ENCODE peak calls at places on chromosomes 6 and 20, in seven cellular contexts. One of them, this sample, is unnamed.

GRCh38 chr6:110756817-110757216 is 58.5 kb downstream of the CDK19 start:
- DNase-seq in H9: no peak
- DNase-seq in neuronal stem cell: no peak
- DNase-seq in trophoblast cell: no peak
- DNase-seq in mesenchymal stem cell: no peak
- DNase-seq in IMR-90: no peak
- DNase-seq in H1: no peak
- DNase-seq in this sample: no peak

GRCh38 chr6:126672654-126673053 is 332.7 kb downstream of the CENPW start:
- DNase-seq in H9: no peak
- DNase-seq in mesenchymal stem cell: no peak
- DNase-seq in trophoblast cell: no peak
- DNase-seq in IMR-90: no peak
- DNase-seq in H1: no peak
- DNase-seq in neuronal stem cell: no peak
- DNase-seq in this sample: no peak

GRCh38 chr6:108658174-108658573 is 97.5 kb downstream of the FOXO3 start:
- DNase-seq in trophoblast cell: peak; percentile 54
- DNase-seq in neuronal stem cell: no peak
- DNase-seq in H1: no peak
- DNase-seq in IMR-90: no peak
- DNase-seq in H9: no peak
- DNase-seq in mesenchymal stem cell: no peak
- DNase-seq in this sample: no peak

GRCh38 chr6:135520781-135521180 is 23.2 kb upstream of the AHI1 start:
- DNase-seq in H9: no peak
- DNase-seq in trophoblast cell: no peak
- DNase-seq in neuronal stem cell: no peak
- DNase-seq in mesenchymal stem cell: peak; percentile 56
- DNase-seq in H1: no peak
- DNase-seq in IMR-90: peak; percentile 58
- DNase-seq in this sample: no peak

GRCh38 chr20:41391587-41392001 is 25.0 kb upstream of the EMILIN3 start:
- DNase-seq in IMR-90: no peak
- DNase-seq in trophoblast cell: peak; percentile 99
- DNase-seq in neuronal stem cell: no peak
- DNase-seq in H1: no peak
- DNase-seq in mesenchymal stem cell: no peak
- DNase-seq in H9: no peak
- DNase-seq in this sample: peak; percentile 90

GRCh38 chr20:6689339-6689973 is 78.0 kb upstream of the BMP2 start:
- DNase-seq in IMR-90: no peak
- DNase-seq in neuronal stem cell: no peak
- DNase-seq in H1: no peak
- DNase-seq in H9: no peak
- DNase-seq in trophoblast cell: no peak
- DNase-seq in mesenchymal stem cell: no peak
- DNase-seq in this sample: no peak

GRCh38 chr6:144710207-144710606 is 425.1 kb downstream of the UTRN start:
- DNase-seq in neuronal stem cell: no peak
- DNase-seq in trophoblast cell: peak; percentile 83
- DNase-seq in IMR-90: peak; percentile 90
- DNase-seq in H9: no peak
- DNase-seq in mesenchymal stem cell: peak; percentile 68
- DNase-seq in H1: no peak
- DNase-seq in this sample: peak; percentile 15

GRCh38 chr6:155314773-155315515 is 660 bp upstream of the TFB1M start:
- DNase-seq in H9: no peak
- DNase-seq in mesenchymal stem cell: peak; percentile 89
- DNase-seq in IMR-90: peak; percentile 79
- DNase-seq in H1: no peak
- DNase-seq in trophoblast cell: no peak
- DNase-seq in neuronal stem cell: no peak
- DNase-seq in this sample: no peak

GRCh38 chr6:65709099-65709830 is 2.2 kb upstream of the EYS start:
- DNase-seq in trophoblast cell: no peak
- DNase-seq in mesenchymal stem cell: no peak
- DNase-seq in H1: no peak
- DNase-seq in IMR-90: no peak
- DNase-seq in neuronal stem cell: no peak
- DNase-seq in H9: no peak
- DNase-seq in this sample: no peak

GRCh38 chr6:87697581-87698552 is 4.2 kb downstream of the AKIRIN2 start:
- DNase-seq in H1: no peak
- DNase-seq in IMR-90: peak; percentile 91
- DNase-seq in mesenchymal stem cell: peak; percentile 77
- DNase-seq in H9: no peak
- DNase-seq in trophoblast cell: no peak
- DNase-seq in neuronal stem cell: no peak
- DNase-seq in this sample: no peak

GRCh38 chr6:79225718-79226117 is 8.8 kb downstream of the HMGN3 start:
- DNase-seq in trophoblast cell: peak; percentile 98
- DNase-seq in neuronal stem cell: no peak
- DNase-seq in mesenchymal stem cell: peak; percentile 22
- DNase-seq in H1: no peak
- DNase-seq in H9: no peak
- DNase-seq in IMR-90: peak; percentile 2
- DNase-seq in this sample: no peak

GRCh38 chr6:81697564-81697963 is 54.9 kb downstream of the TENT5A start:
- DNase-seq in neuronal stem cell: no peak
- DNase-seq in H9: no peak
- DNase-seq in H1: no peak
- DNase-seq in trophoblast cell: no peak
- DNase-seq in mesenchymal stem cell: peak; percentile 40
- DNase-seq in IMR-90: peak; percentile 55
- DNase-seq in this sample: no peak

GRCh38 chr6:3230275-3231212 is 3.1 kb upstream of the TUBB2B start:
- DNase-seq in H9: peak; percentile 71
- DNase-seq in trophoblast cell: no peak
- DNase-seq in IMR-90: peak; percentile 34
- DNase-seq in H1: no peak
- DNase-seq in neuronal stem cell: peak; percentile 74
- DNase-seq in mesenchymal stem cell: peak; percentile 62
- DNase-seq in this sample: peak; percentile 84

GRCh38 chr6:41730531-41731436 is 4.6 kb downstream of the TFEB start:
- DNase-seq in neuronal stem cell: no peak
- DNase-seq in mesenchymal stem cell: peak; percentile 47
- DNase-seq in trophoblast cell: no peak
- DNase-seq in IMR-90: no peak
- DNase-seq in H9: no peak
- DNase-seq in H1: no peak
- DNase-seq in this sample: peak; percentile 19

GRCh38 chr20:17742426-17743130 is 42.8 kb downstream of the BANF2 start:
- DNase-seq in mesenchymal stem cell: no peak
- DNase-seq in H1: no peak
- DNase-seq in IMR-90: no peak
- DNase-seq in neuronal stem cell: no peak
- DNase-seq in trophoblast cell: peak; percentile 66
- DNase-seq in H9: no peak
- DNase-seq in this sample: no peak

GRCh38 chr6:170185175-170185970 is 105.5 kb downstream of the DLL1 start:
- DNase-seq in trophoblast cell: no peak
- DNase-seq in mesenchymal stem cell: no peak
- DNase-seq in IMR-90: no peak
- DNase-seq in H9: no peak
- DNase-seq in H1: no peak
- DNase-seq in neuronal stem cell: no peak
- DNase-seq in this sample: no peak

GRCh38 chr6:291697-292505 is at the start of gene DUSP22:
- DNase-seq in trophoblast cell: peak; percentile 97
- DNase-seq in mesenchymal stem cell: peak; percentile 84
- DNase-seq in IMR-90: peak; percentile 77
- DNase-seq in H1: no peak
- DNase-seq in H9: peak; percentile 82
- DNase-seq in neuronal stem cell: peak; percentile 81
- DNase-seq in this sample: peak; percentile 87

GRCh38 chr6:43014434-43014909 is 423 bp downstream of the KLHDC3 start:
- DNase-seq in mesenchymal stem cell: peak; percentile 63
- DNase-seq in IMR-90: peak; percentile 45
- DNase-seq in H1: no peak
- DNase-seq in neuronal stem cell: no peak
- DNase-seq in trophoblast cell: peak; percentile 26
- DNase-seq in H9: no peak
- DNase-seq in this sample: no peak

GRCh38 chr6:87860902-87861301 is 158.9 kb upstream of the AKIRIN2 start:
- DNase-seq in H9: no peak
- DNase-seq in mesenchymal stem cell: no peak
- DNase-seq in IMR-90: no peak
- DNase-seq in H1: no peak
- DNase-seq in trophoblast cell: no peak
- DNase-seq in neuronal stem cell: no peak
- DNase-seq in this sample: no peak

GRCh38 chr6:159983641-159984080 is 14.8 kb downstream of the IGF2R start:
- DNase-seq in IMR-90: peak; percentile 51
- DNase-seq in trophoblast cell: peak; percentile 33
- DNase-seq in H1: no peak
- DNase-seq in H9: no peak
- DNase-seq in neuronal stem cell: no peak
- DNase-seq in mesenchymal stem cell: peak; percentile 90
- DNase-seq in this sample: no peak

GRCh38 chr20:23995905-23996666 is 7.5 kb upstream of the GGTLC1 start:
- DNase-seq in trophoblast cell: peak; percentile 60
- DNase-seq in H1: peak; percentile 3
- DNase-seq in IMR-90: peak; percentile 24
- DNase-seq in H9: no peak
- DNase-seq in mesenchymal stem cell: peak; percentile 12
- DNase-seq in neuronal stem cell: peak; percentile 30
- DNase-seq in this sample: peak; percentile 31

GRCh38 chr20:44009679-44009992 is 95.0 kb downstream of the TOX2 start:
- DNase-seq in trophoblast cell: no peak
- DNase-seq in mesenchymal stem cell: no peak
- DNase-seq in H9: peak; percentile 14
- DNase-seq in neuronal stem cell: no peak
- DNase-seq in H1: no peak
- DNase-seq in IMR-90: no peak
- DNase-seq in this sample: no peak

GRCh38 chr6:22071655-22072054 is 225.2 kb downstream of the PRL start:
- DNase-seq in H1: no peak
- DNase-seq in IMR-90: peak; percentile 66
- DNase-seq in mesenchymal stem cell: peak; percentile 68
- DNase-seq in H9: peak; percentile 39
- DNase-seq in trophoblast cell: no peak
- DNase-seq in neuronal stem cell: peak; percentile 9
- DNase-seq in this sample: peak; percentile 58

GRCh38 chr6:53199156-53199555 is 50.5 kb upstream of the GCM1 start:
- DNase-seq in IMR-90: no peak
- DNase-seq in neuronal stem cell: no peak
- DNase-seq in H9: no peak
- DNase-seq in mesenchymal stem cell: no peak
- DNase-seq in H1: no peak
- DNase-seq in trophoblast cell: no peak
- DNase-seq in this sample: no peak

DNA sequence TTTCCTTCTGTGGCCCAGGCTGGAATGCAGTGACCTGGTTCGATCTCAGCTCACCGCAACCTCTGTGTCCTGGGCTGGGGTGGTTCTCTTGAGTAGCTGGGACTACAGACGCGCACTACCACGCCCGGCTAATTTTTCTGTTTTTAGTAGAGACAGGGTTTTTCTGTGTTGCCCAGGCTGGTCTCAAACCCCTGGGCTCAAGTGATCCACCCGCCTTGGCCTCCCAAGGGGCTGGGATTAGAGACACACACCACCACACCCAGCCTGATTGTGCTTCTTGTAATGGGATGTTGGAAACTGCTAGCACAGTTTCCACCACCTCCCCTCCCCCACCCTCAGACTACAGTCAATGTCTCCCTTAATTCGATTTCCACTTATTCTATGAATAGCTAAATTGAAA is 22.6 kb upstream of the DSP start:
- DNase-seq in neuronal stem cell: no peak
- DNase-seq in H9: no peak
- DNase-seq in H1: no peak
- DNase-seq in trophoblast cell: no peak
- DNase-seq in mesenchymal stem cell: no peak
- DNase-seq in IMR-90: no peak
- DNase-seq in this sample: no peak
- H3K23ac ChIP-seq in neuronal stem cell: no peak overlapping the region
- H3K23ac ChIP-seq in H9: no peak overlapping the region
- H3K23ac ChIP-seq in H1: no peak overlapping the region
- H3K23ac ChIP-seq in trophoblast cell: no peak overlapping the region
- H3K23ac ChIP-seq in mesenchymal stem cell: no peak overlapping the region
- H3K23ac ChIP-seq in IMR-90: no peak overlapping the region
- H3K23ac ChIP-seq in this sample: no peak overlapping the region

GRCh38 chr20:16241911-16242310 is 331.3 kb downstream of the KIF16B start:
- DNase-seq in neuronal stem cell: no peak
- DNase-seq in IMR-90: no peak
- DNase-seq in H9: no peak
- DNase-seq in trophoblast cell: no peak
- DNase-seq in mesenchymal stem cell: no peak
- DNase-seq in H1: no peak
- DNase-seq in this sample: peak; percentile 36

GRCh38 chr20:16240355-16240754 is 332.9 kb downstream of the KIF16B start:
- DNase-seq in IMR-90: no peak
- DNase-seq in mesenchymal stem cell: no peak
- DNase-seq in H1: no peak
- DNase-seq in H9: no peak
- DNase-seq in trophoblast cell: no peak
- DNase-seq in neuronal stem cell: no peak
- DNase-seq in this sample: no peak

GRCh38 chr20:16236589-16237241 is 336.5 kb downstream of the KIF16B start:
- DNase-seq in H1: no peak
- DNase-seq in trophoblast cell: no peak
- DNase-seq in mesenchymal stem cell: no peak
- DNase-seq in neuronal stem cell: peak; percentile 33
- DNase-seq in H9: no peak
- DNase-seq in IMR-90: no peak
- DNase-seq in this sample: peak; percentile 11
- H3K4me2 ChIP-seq in H1: no peak overlapping the region
- H3K4me2 ChIP-seq in trophoblast cell: no peak overlapping the region
- H3K4me2 ChIP-seq in mesenchymal stem cell: no peak overlapping the region
- H3K4me2 ChIP-seq in neuronal stem cell: no peak overlapping the region
- H3K4me2 ChIP-seq in H9: no peak overlapping the region
- H3K4me2 ChIP-seq in IMR-90: no peak overlapping the region
- H3K4me2 ChIP-seq in this sample: no peak overlapping the region

GRCh38 chr6:17300637-17301036 is 19.5 kb downstream of the RBM24 start:
- DNase-seq in trophoblast cell: no peak
- DNase-seq in H9: no peak
- DNase-seq in IMR-90: no peak
- DNase-seq in neuronal stem cell: no peak
- DNase-seq in mesenchymal stem cell: no peak
- DNase-seq in H1: no peak
- DNase-seq in this sample: no peak
- H3K23ac ChIP-seq in trophoblast cell: no peak overlapping the region
- H3K23ac ChIP-seq in H9: no peak overlapping the region
- H3K23ac ChIP-seq in IMR-90: no peak overlapping the region
- H3K23ac ChIP-seq in neuronal stem cell: no peak overlapping the region
- H3K23ac ChIP-seq in mesenchymal stem cell: no peak overlapping the region
- H3K23ac ChIP-seq in H1: no peak overlapping the region
- H3K23ac ChIP-seq in this sample: no peak overlapping the region

GRCh38 chr6:128672023-128672422 is 151.6 kb upstream of the PTPRK start:
- DNase-seq in H9: no peak
- DNase-seq in IMR-90: no peak
- DNase-seq in mesenchymal stem cell: no peak
- DNase-seq in trophoblast cell: no peak
- DNase-seq in H1: no peak
- DNase-seq in neuronal stem cell: no peak
- DNase-seq in this sample: no peak

DNA sequence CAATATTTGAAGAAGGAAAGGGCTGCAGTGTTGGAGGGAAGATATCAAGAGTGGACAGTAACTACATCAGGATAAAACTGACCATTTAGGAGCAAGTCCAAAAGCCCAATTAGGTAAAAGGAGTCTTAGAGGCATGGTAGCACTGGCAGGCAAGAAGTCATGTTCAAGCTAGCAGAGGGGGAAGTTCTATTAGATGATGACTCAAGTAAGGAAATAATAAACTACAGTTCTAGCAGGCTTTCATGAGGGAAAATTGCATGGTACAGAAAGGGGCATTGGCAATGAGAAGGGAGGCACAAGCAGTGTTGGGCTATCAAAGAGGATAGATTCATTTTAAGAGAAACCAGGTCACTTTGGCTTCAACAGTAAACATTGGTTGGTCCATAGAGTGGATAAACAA is 156.1 kb upstream of the PTPRK start:
- DNase-seq in mesenchymal stem cell: no peak
- DNase-seq in neuronal stem cell: no peak
- DNase-seq in H9: no peak
- DNase-seq in H1: no peak
- DNase-seq in trophoblast cell: no peak
- DNase-seq in IMR-90: no peak
- DNase-seq in this sample: no peak
- H3K4me2 ChIP-seq in mesenchymal stem cell: no peak overlapping the region
- H3K4me2 ChIP-seq in neuronal stem cell: no peak overlapping the region
- H3K4me2 ChIP-seq in H9: no peak overlapping the region
- H3K4me2 ChIP-seq in H1: no peak overlapping the region
- H3K4me2 ChIP-seq in trophoblast cell: no peak overlapping the region
- H3K4me2 ChIP-seq in IMR-90: no peak overlapping the region
- H3K4me2 ChIP-seq in this sample: no peak overlapping the region

This sample was measured in mesendoderm.